ENCODE peak calls at places on chromosomes 16 and 17, in seven cellular contexts. I is uterus; A is upper lobe of right lung; H is BE2C; G is CD8-positive, alpha-beta T cell; M is IMR-90; Q is mucosa of descending colon. Z is an unnamed sample.
A peak's percentile ranks its signal among the peaks of the same experiment; 100 is the strongest.

GRCh38 chr16:65318138-65318537 is 196.3 kb upstream of the CDH11 start:
- DNase-seq in H (peak; percentile 62), I (no peak), Q (no peak), G (no peak), M (no peak), A (no peak), Z (no peak)

GRCh38 chr16:66228791-66229190 is 137.7 kb upstream of the CDH5 start:
- DNase-seq in A (no peak), G (no peak), M (peak; percentile 38), Q (no peak), I (no peak), H (no peak), Z (no peak)

GRCh38 chr17:39057807-39058206 is 90.6 kb upstream of the FBXO47 start:
- DNase-seq in I (no peak), A (no peak), G (no peak), Q (no peak), H (no peak), M (no peak), Z (no peak)

GRCh38 chr16:72072514-72073342 is 9.7 kb downstream of the HPR start:
- DNase-seq in I (no peak), A (no peak), Q (no peak), G (no peak), M (no peak), H (no peak), Z (no peak)

GRCh38 chr17:18224428-18225120 is 861 bp upstream of the LLGL1 start:
- DNase-seq in H (no peak), A (no peak), I (peak; percentile 50), G (no peak), M (peak; percentile 29), Q (no peak), Z (no peak)

GRCh38 chr17:381941-382643 is 29.5 kb upstream of the RPH3AL start:
- DNase-seq in Q (no peak), G (no peak), H (no peak), M (no peak), I (no peak), A (no peak), Z (no peak)

GRCh38 chr17:83081561-83082201 is 2.3 kb downstream of the METRNL start:
- DNase-seq in A (no peak), I (no peak), G (peak; percentile 53), H (no peak), M (peak; percentile 43), Q (peak; percentile 89), Z (peak; percentile 55)

GRCh38 chr16:19512297-19512696 is 9.6 kb downstream of the GDE1 start:
- DNase-seq in G (no peak), Q (no peak), M (no peak), H (no peak), I (no peak), A (no peak), Z (no peak)

GRCh38 chr16:31344712-31345111 is 10.3 kb upstream of the ITGAX start:
- DNase-seq in G (no peak), A (no peak), Q (no peak), I (no peak), M (no peak), H (no peak), Z (no peak)

GRCh38 chr17:2051388-2052237 is 3.3 kb upstream of the HIC1 start:
- DNase-seq in I (no peak), Q (no peak), H (no peak), A (no peak), M (no peak), G (peak; percentile 19), Z (no peak)

GRCh38 chr17:61718022-61718421 is 127.0 kb upstream of the NACA2 start:
- DNase-seq in G (no peak), M (no peak), A (no peak), H (no peak), Q (no peak), I (no peak), Z (no peak)

GRCh38 chr17:83099086-83099540 is 19.7 kb downstream of the METRNL start:
- DNase-seq in G (no peak), H (no peak), M (no peak), I (no peak), Q (no peak), A (no peak), Z (no peak)

GRCh38 chr17:550041-550398 is 164.6 kb downstream of the VPS53 start:
- DNase-seq in Q (no peak), M (peak; percentile 46), I (no peak), G (no peak), H (no peak), A (no peak), Z (no peak)

GRCh38 chr17:76014925-76015261 is 12.2 kb downstream of the EVPL start:
- DNase-seq in G (no peak), M (no peak), I (no peak), A (no peak), Q (no peak), H (peak; percentile 66), Z (no peak)

GRCh38 chr16:9331503-9331902 is 240.1 kb downstream of the HAPSTR1 start:
- DNase-seq in G (no peak), I (no peak), A (no peak), Q (no peak), H (no peak), M (no peak), Z (no peak)

GRCh38 chr17:46009681-46010596 is 10.9 kb downstream of the STH start:
- DNase-seq in G (no peak), A (no peak), I (no peak), H (no peak), M (peak; percentile 62), Q (peak; percentile 46), Z (peak; percentile 62)

GRCh38 chr17:65154770-65155589 is 17.8 kb downstream of the RGS9 start:
- DNase-seq in M (peak; percentile 83), Q (no peak), H (no peak), A (no peak), I (no peak), G (no peak), Z (peak; percentile 24)
- H3K4me3 ChIP-seq in M (no peak overlapping the region), Q (no peak overlapping the region), H (no peak overlapping the region), A (no peak overlapping the region), I (no peak overlapping the region), G (no peak overlapping the region), Z (no peak overlapping the region)

DNA sequence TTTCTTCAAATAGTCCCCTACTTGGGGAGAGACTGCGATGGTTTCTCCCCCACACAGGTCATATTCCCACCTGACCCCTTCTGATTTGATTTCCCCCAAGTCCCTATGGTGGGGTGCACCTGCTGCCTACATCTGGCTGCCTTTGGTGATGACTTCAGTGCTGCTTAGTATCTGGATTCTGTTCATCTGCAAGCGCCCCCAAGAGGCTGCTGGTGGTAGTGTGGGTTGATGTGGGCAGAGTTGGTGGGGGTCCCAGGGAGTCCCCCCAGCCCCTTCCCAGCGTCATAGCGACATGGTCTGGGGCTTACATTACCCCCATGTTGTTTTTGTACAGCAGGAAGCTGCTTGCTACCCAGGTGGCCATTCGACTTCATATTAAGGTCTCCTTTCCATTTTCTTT is 99.2 kb downstream of the NTN1 start:
- DNase-seq in A (peak; percentile 48), M (no peak), H (no peak), Q (no peak), I (no peak), G (no peak), Z (no peak)
- TF ChIP-seq CTCF in A (peak; percentile 26), M (no peak), H (no peak), Q (no peak), I (no peak), G (no peak), Z (no peak)

GRCh38 chr16:68097088-68097487 is 11.9 kb downstream of the NFATC3 start:
- DNase-seq in I (no peak), A (no peak), H (no peak), Q (no peak), M (no peak), G (no peak), Z (no peak)
- H3K4me3 ChIP-seq in I (no peak overlapping the region), A (no peak overlapping the region), H (no peak overlapping the region), Q (no peak overlapping the region), M (no peak overlapping the region), G (no peak overlapping the region), Z (no peak overlapping the region)

GRCh38 chr16:25734473-25735100 is 42.8 kb downstream of the HS3ST4 start:
- DNase-seq in A (no peak), M (no peak), I (no peak), Q (no peak), H (no peak), G (no peak), Z (no peak)

GRCh38 chr16:25730396-25730795 is 38.6 kb downstream of the HS3ST4 start:
- DNase-seq in A (no peak), I (no peak), M (no peak), H (no peak), Q (no peak), G (no peak), Z (no peak)

DNA sequence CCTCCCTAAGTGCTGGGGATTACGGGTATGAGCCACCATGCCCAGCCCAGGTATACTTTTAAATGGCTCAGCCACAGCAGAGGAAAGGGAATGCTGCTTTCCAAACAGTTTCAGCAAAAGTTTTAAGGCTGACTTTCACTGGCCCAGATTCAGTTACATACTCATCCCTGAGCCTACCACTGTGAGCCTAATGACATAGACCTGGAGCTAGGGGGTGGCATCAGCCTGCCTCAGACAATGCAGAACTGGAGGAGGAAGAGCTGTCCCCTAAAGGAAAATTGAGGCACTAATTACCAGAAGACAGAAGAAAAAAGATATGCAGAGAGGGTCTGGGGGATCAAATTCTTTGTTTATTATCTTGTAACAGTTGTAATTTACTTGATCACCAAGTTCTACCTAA is 43.9 kb downstream of the HS3ST4 start:
- DNase-seq in A (no peak), Q (no peak), H (no peak), M (no peak), I (no peak), G (no peak), Z (no peak)
- TF ChIP-seq CTCF in A (no peak), Q (no peak), H (no peak), M (no peak), I (no peak), G (no peak), Z (no peak)

DNA sequence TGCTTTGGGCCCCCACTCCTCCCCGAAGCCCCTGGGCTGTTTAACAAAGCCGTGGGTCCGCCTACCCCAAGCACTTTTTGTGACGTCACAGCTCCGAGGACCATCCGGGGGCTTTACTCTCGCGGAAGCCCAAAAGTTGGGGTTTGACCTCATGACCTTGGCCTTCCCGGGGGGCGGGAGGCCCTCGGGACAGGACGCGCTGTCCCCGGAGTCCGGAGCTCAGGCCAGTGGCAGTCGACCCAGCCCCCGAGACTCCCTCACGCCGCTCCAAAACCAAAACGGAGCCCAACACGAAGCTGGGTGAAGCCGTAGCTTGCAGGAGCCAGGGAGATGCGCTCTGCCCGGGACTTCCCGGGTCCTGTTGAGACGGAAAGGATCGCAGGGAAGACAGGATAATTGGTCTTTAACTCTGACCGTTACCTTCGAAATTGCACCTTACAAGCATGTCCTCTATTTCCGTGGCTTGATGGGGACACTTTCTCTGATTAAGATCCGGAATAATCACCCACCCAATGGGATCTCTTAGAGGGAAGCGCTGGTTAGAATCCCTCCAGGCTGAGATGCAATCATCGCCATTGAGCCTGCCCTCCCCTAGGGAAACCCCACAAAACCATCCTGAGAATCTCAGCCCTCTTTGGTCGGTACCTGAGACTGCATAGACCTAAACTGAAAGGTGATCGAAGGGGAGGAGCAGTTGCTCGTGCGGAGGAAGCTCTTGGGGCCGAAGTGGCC is 4.9 kb upstream of the SOX9 start:
- DNase-seq in Q (no peak), H (no peak), A (no peak), M (no peak), I (no peak), G (no peak), Z (no peak)
- H3K4me3 ChIP-seq in Q (no peak overlapping the region), H (no peak overlapping the region), A (no peak overlapping the region), M (no peak overlapping the region), I (no peak overlapping the region), G (no peak overlapping the region), Z (no peak overlapping the region)

DNA sequence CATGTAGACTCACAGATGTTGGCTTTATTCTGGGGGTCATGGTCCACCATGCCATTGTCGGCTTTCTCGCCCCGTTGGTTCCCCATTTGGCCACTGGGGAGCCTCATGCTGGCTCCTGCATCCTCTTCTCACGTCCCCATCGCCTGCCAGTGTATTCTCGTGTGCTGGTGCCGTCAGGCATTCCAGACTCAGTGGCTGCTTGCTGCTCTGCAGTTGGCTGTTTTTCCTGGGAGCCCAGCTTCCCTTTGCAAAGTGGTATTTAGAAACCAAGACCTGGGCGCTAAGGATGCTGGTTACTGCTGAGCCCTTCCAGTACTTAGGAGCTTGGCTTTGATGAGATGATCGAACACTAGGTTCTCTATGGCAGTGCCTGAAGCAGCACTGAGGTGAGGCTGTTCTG is 19.1 kb downstream of the CRAMP1 start:
- DNase-seq in G (no peak), Q (no peak), I (no peak), M (no peak), H (no peak), A (no peak), Z (no peak)
- TF ChIP-seq CTCF in G (no peak), Q (no peak), I (no peak), M (no peak), H (no peak), A (no peak), Z (no peak)

Z was measured in AG09309.